ENCODE peak calls at places on chromosome 22, in ten cellular contexts. One of them, this sample, is unnamed.
A peak's percentile ranks its signal among the peaks of the same experiment; 100 is the strongest.

GRCh38 chr22:19041403-19042074 is 80.7 kb downstream of the DGCR2 start:
- DNase-seq in right lobe of liver: peak; percentile 44
- DNase-seq in CD4-positive, CD25-positive, alpha-beta regulatory T cell: no peak
- DNase-seq in Caco-2: no peak
- DNase-seq in CD4-positive, alpha-beta T cell: no peak
- DNase-seq in upper lobe of left lung: peak; percentile 77
- DNase-seq in IMR-90: no peak
- DNase-seq in neuronal stem cell: no peak
- DNase-seq in heart left ventricle: peak; percentile 53
- DNase-seq in AG04450: no peak
- DNase-seq in this sample: no peak

GRCh38 chr22:21000215-21000986 is 1.5 kb downstream of the THAP7 start:
- DNase-seq in neuronal stem cell: no peak
- DNase-seq in upper lobe of left lung: no peak
- DNase-seq in CD4-positive, alpha-beta T cell: no peak
- DNase-seq in Caco-2: no peak
- DNase-seq in IMR-90: no peak
- DNase-seq in AG04450: no peak
- DNase-seq in right lobe of liver: no peak
- DNase-seq in heart left ventricle: no peak
- DNase-seq in CD4-positive, CD25-positive, alpha-beta regulatory T cell: no peak
- DNase-seq in this sample: no peak

GRCh38 chr22:18001040-18001893 is 23.1 kb downstream of the MICAL3 start:
- DNase-seq in neuronal stem cell: peak; percentile 98
- DNase-seq in heart left ventricle: peak; percentile 94
- DNase-seq in IMR-90: peak; percentile 99
- DNase-seq in right lobe of liver: peak; percentile 93
- DNase-seq in CD4-positive, alpha-beta T cell: peak; percentile 12
- DNase-seq in CD4-positive, CD25-positive, alpha-beta regulatory T cell: peak; percentile 46
- DNase-seq in upper lobe of left lung: peak; percentile 96
- DNase-seq in AG04450: peak; percentile 97
- DNase-seq in Caco-2: peak; percentile 91
- DNase-seq in this sample: peak; percentile 38

GRCh38 chr22:29083576-29084566 is 11.0 kb downstream of the KREMEN1 start:
- DNase-seq in AG04450: no peak
- DNase-seq in CD4-positive, alpha-beta T cell: no peak
- DNase-seq in IMR-90: peak; percentile 25
- DNase-seq in neuronal stem cell: no peak
- DNase-seq in Caco-2: no peak
- DNase-seq in right lobe of liver: no peak
- DNase-seq in upper lobe of left lung: no peak
- DNase-seq in CD4-positive, CD25-positive, alpha-beta regulatory T cell: no peak
- DNase-seq in heart left ventricle: no peak
- DNase-seq in this sample: no peak

GRCh38 chr22:17938484-17938924 is 85.9 kb downstream of the MICAL3 start:
- DNase-seq in neuronal stem cell: no peak
- DNase-seq in Caco-2: no peak
- DNase-seq in heart left ventricle: no peak
- DNase-seq in IMR-90: peak; percentile 37
- DNase-seq in upper lobe of left lung: no peak
- DNase-seq in CD4-positive, alpha-beta T cell: no peak
- DNase-seq in AG04450: no peak
- DNase-seq in CD4-positive, CD25-positive, alpha-beta regulatory T cell: no peak
- DNase-seq in right lobe of liver: no peak
- DNase-seq in this sample: no peak

GRCh38 chr22:42688241-42688913 is 32.3 kb downstream of the A4GALT start:
- DNase-seq in CD4-positive, alpha-beta T cell: no peak
- DNase-seq in AG04450: peak; percentile 78
- DNase-seq in CD4-positive, CD25-positive, alpha-beta regulatory T cell: no peak
- DNase-seq in upper lobe of left lung: peak; percentile 65
- DNase-seq in Caco-2: peak; percentile 87
- DNase-seq in IMR-90: peak; percentile 93
- DNase-seq in heart left ventricle: peak; percentile 87
- DNase-seq in neuronal stem cell: peak; percentile 38
- DNase-seq in right lobe of liver: peak; percentile 88
- DNase-seq in this sample: no peak

GRCh38 chr22:45418056-45418769 is 4.7 kb downstream of the RIBC2 start:
- DNase-seq in right lobe of liver: no peak
- DNase-seq in Caco-2: no peak
- DNase-seq in IMR-90: no peak
- DNase-seq in neuronal stem cell: no peak
- DNase-seq in CD4-positive, CD25-positive, alpha-beta regulatory T cell: no peak
- DNase-seq in AG04450: no peak
- DNase-seq in CD4-positive, alpha-beta T cell: no peak
- DNase-seq in heart left ventricle: no peak
- DNase-seq in upper lobe of left lung: no peak
- DNase-seq in this sample: no peak

GRCh38 chr22:36963302-36963701 is 49.9 kb downstream of the CSF2RB start:
- DNase-seq in neuronal stem cell: no peak
- DNase-seq in right lobe of liver: no peak
- DNase-seq in heart left ventricle: no peak
- DNase-seq in Caco-2: no peak
- DNase-seq in upper lobe of left lung: no peak
- DNase-seq in CD4-positive, CD25-positive, alpha-beta regulatory T cell: no peak
- DNase-seq in IMR-90: no peak
- DNase-seq in AG04450: no peak
- DNase-seq in CD4-positive, alpha-beta T cell: no peak
- DNase-seq in this sample: no peak

GRCh38 chr22:23453277-23453676 is 126.8 kb downstream of the IGLL1 start:
- DNase-seq in CD4-positive, CD25-positive, alpha-beta regulatory T cell: no peak
- DNase-seq in heart left ventricle: no peak
- DNase-seq in CD4-positive, alpha-beta T cell: no peak
- DNase-seq in upper lobe of left lung: no peak
- DNase-seq in neuronal stem cell: no peak
- DNase-seq in right lobe of liver: no peak
- DNase-seq in AG04450: no peak
- DNase-seq in IMR-90: no peak
- DNase-seq in Caco-2: no peak
- DNase-seq in this sample: no peak

GRCh38 chr22:38974826-38975175 is 7.3 kb upstream of the APOBEC3B start:
- DNase-seq in neuronal stem cell: no peak
- DNase-seq in IMR-90: no peak
- DNase-seq in upper lobe of left lung: no peak
- DNase-seq in CD4-positive, alpha-beta T cell: no peak
- DNase-seq in right lobe of liver: no peak
- DNase-seq in Caco-2: no peak
- DNase-seq in heart left ventricle: no peak
- DNase-seq in AG04450: no peak
- DNase-seq in CD4-positive, CD25-positive, alpha-beta regulatory T cell: no peak
- DNase-seq in this sample: no peak

GRCh38 chr22:36221799-36222751 is 17.3 kb downstream of the APOL2 start:
- DNase-seq in IMR-90: no peak
- DNase-seq in Caco-2: peak; percentile 68
- DNase-seq in heart left ventricle: no peak
- DNase-seq in right lobe of liver: no peak
- DNase-seq in neuronal stem cell: peak; percentile 17
- DNase-seq in CD4-positive, alpha-beta T cell: no peak
- DNase-seq in AG04450: no peak
- DNase-seq in upper lobe of left lung: no peak
- DNase-seq in CD4-positive, CD25-positive, alpha-beta regulatory T cell: peak; percentile 15
- DNase-seq in this sample: no peak

GRCh38 chr22:20063271-20064139 is 16.5 kb upstream of the DGCR8 start:
- DNase-seq in IMR-90: no peak
- DNase-seq in heart left ventricle: no peak
- DNase-seq in right lobe of liver: no peak
- DNase-seq in CD4-positive, CD25-positive, alpha-beta regulatory T cell: no peak
- DNase-seq in Caco-2: no peak
- DNase-seq in neuronal stem cell: no peak
- DNase-seq in CD4-positive, alpha-beta T cell: no peak
- DNase-seq in AG04450: no peak
- DNase-seq in upper lobe of left lung: no peak
- DNase-seq in this sample: no peak

DNA sequence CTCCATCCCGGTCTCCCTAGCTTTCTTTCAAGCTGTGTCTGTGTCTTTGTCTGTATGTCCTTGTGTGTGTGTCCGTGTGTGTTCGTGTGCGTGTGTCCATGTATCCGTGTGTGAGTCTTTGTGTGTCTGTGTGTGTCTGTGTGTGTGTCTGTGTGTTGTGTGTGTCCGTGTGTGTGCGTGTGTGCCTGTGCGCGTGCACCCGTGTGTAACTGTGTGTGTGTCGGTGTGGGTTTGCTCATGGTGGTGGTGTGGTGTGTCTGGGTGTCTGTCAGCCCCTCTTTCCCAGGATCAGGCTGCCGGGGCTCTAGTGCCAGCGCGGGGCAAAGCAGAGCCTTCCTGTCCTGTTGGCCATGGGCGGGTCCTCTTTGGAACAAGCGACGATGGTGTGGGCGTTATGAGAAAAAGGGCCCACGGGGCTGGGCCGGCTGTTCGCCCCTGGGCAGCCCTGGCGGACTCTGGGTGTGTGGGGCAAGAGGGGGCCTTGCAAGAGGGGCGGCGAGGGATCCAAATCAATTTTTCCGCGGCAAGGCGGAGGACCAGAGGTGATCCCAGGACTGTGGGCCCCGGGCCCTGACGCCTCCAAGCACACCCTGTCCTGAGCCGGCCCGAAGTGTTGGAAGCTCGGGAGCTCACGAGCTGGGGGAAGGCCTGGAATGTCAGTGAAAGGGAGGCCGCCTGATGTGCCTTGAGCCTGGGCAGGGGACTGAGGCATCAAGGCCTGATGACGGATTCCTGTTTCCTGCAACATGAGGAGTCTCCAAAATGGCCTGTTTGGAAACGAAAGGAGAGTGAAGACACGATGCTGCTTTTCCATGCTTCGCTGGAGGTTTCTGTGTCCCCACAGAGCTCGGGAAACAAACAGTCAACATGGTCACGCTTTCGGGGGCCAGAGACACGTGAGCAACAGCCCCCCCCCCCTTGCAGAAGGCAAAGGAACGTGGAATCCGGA is 3929.2 kb upstream of the OR11H1 start:
- DNase-seq in AG04450: no peak
- DNase-seq in CD4-positive, alpha-beta T cell: no peak
- DNase-seq in upper lobe of left lung: peak; percentile 85
- DNase-seq in CD4-positive, CD25-positive, alpha-beta regulatory T cell: no peak
- DNase-seq in heart left ventricle: no peak
- DNase-seq in IMR-90: no peak
- DNase-seq in Caco-2: no peak
- DNase-seq in neuronal stem cell: no peak
- DNase-seq in right lobe of liver: no peak
- DNase-seq in this sample: no peak
- H3K9me3 ChIP-seq in AG04450: peaks cover 51% of the 10 kb centered on the region
- H3K9me3 ChIP-seq in CD4-positive, alpha-beta T cell: peaks cover 7% of the 10 kb centered on the region
- H3K9me3 ChIP-seq in upper lobe of left lung: no peaks in the 10 kb centered on the region
- H3K9me3 ChIP-seq in CD4-positive, CD25-positive, alpha-beta regulatory T cell: peaks cover 33% of the 10 kb centered on the region
- H3K9me3 ChIP-seq in heart left ventricle: peaks cover 47% of the 10 kb centered on the region
- H3K9me3 ChIP-seq in IMR-90: peaks cover 32% of the 10 kb centered on the region
- H3K9me3 ChIP-seq in Caco-2: no peaks in the 10 kb centered on the region
- H3K9me3 ChIP-seq in neuronal stem cell: no peaks in the 10 kb centered on the region
- H3K9me3 ChIP-seq in right lobe of liver: no peaks in the 10 kb centered on the region
- H3K9me3 ChIP-seq in this sample: no peaks in the 10 kb centered on the region

DNA sequence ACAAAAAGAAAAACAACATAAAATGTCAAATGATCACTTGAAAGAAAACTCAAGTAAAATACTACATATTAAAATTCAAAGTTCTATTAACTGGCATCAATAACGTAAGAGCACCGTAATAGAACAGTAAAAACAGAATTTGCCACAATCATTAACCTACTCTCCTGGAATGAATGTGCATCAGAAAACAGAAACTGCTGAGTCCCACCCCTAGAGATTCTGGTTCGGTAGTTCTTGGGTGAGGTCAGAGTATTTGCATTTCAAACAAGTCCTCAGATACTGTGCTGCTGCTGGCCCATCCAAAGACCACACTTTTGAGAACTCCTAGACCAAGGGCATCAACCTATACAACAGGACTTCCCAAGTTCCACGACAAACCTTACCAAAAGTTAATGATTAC is 23.5 kb downstream of the PITPNB start:
- DNase-seq in upper lobe of left lung: no peak
- DNase-seq in neuronal stem cell: no peak
- DNase-seq in Caco-2: no peak
- DNase-seq in AG04450: no peak
- DNase-seq in IMR-90: no peak
- DNase-seq in heart left ventricle: no peak
- DNase-seq in CD4-positive, CD25-positive, alpha-beta regulatory T cell: no peak
- DNase-seq in right lobe of liver: no peak
- DNase-seq in CD4-positive, alpha-beta T cell: no peak
- DNase-seq in this sample: no peak
- H3K9me3 ChIP-seq in upper lobe of left lung: no peaks in the 10 kb centered on the region
- H3K9me3 ChIP-seq in neuronal stem cell: no peaks in the 10 kb centered on the region
- H3K9me3 ChIP-seq in Caco-2: no peaks in the 10 kb centered on the region
- H3K9me3 ChIP-seq in AG04450: no peaks in the 10 kb centered on the region
- H3K9me3 ChIP-seq in IMR-90: no peaks in the 10 kb centered on the region
- H3K9me3 ChIP-seq in heart left ventricle: no peaks in the 10 kb centered on the region
- H3K9me3 ChIP-seq in CD4-positive, CD25-positive, alpha-beta regulatory T cell: no peaks in the 10 kb centered on the region
- H3K9me3 ChIP-seq in right lobe of liver: no peaks in the 10 kb centered on the region
- H3K9me3 ChIP-seq in CD4-positive, alpha-beta T cell: no peaks in the 10 kb centered on the region
- H3K9me3 ChIP-seq in this sample: no peaks in the 10 kb centered on the region

DNA sequence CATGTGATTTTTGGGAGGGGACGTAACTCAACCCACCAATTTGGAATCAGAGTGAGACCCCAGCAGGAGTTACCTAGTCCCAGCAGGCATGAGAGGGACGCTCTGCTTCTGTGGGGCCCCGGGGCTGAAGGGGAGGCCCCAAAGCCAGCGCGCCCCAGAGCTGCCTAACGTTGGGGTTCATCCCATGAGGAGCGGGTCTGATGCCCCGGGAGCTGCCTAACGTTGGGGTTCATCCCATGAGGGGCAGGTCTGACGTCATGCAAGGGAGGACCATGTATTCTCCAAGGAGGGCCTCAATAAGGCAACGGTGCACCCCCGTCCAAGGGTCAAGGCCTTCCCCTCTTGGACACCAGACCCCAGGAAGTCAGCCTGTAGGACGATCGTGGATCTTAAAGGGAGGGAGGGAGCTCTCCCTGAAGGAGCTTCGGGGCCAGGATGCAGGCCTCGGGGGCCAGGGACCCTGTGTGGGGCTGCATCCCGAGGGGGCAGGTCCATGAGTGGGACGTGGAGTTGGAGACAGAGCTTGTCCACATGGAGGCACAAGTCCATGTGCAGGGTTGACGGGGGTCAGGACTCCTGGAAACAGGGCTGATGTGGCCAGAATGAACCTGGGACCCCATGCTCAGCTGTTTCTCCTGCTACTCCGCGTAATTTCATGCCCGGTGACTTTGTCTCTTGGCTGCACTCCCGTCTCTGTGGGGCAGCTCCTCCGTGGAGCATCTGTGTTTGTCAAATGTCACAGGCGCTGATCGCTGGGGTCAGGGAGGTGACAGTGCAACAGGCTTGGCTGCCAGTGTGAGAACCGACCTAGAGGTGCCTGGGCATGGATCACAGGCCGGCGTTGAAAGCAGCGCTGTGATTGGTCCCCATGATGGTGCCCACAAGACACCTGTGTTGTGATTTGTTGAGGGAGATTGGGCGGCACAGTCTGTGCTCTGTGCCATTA is 1029.1 kb downstream of the BRD1 start:
- DNase-seq in upper lobe of left lung: no peak
- DNase-seq in heart left ventricle: no peak
- DNase-seq in CD4-positive, alpha-beta T cell: no peak
- DNase-seq in IMR-90: no peak
- DNase-seq in Caco-2: no peak
- DNase-seq in AG04450: no peak
- DNase-seq in right lobe of liver: no peak
- DNase-seq in CD4-positive, CD25-positive, alpha-beta regulatory T cell: no peak
- DNase-seq in neuronal stem cell: no peak
- DNase-seq in this sample: no peak
- H3K9me3 ChIP-seq in upper lobe of left lung: no peaks in the 10 kb centered on the region
- H3K9me3 ChIP-seq in heart left ventricle: no peaks in the 10 kb centered on the region
- H3K9me3 ChIP-seq in CD4-positive, alpha-beta T cell: no peaks in the 10 kb centered on the region
- H3K9me3 ChIP-seq in IMR-90: peaks cover 66% of the 10 kb centered on the region
- H3K9me3 ChIP-seq in Caco-2: no peaks in the 10 kb centered on the region
- H3K9me3 ChIP-seq in AG04450: peaks cover 90% of the 10 kb centered on the region
- H3K9me3 ChIP-seq in right lobe of liver: no peaks in the 10 kb centered on the region
- H3K9me3 ChIP-seq in CD4-positive, CD25-positive, alpha-beta regulatory T cell: no peaks in the 10 kb centered on the region
- H3K9me3 ChIP-seq in neuronal stem cell: no peaks in the 10 kb centered on the region
- H3K9me3 ChIP-seq in this sample: no peaks in the 10 kb centered on the region

GRCh38 chr22:34986461-34986977 is 79.4 kb upstream of the ISX start:
- DNase-seq in heart left ventricle: no peak
- DNase-seq in upper lobe of left lung: no peak
- DNase-seq in IMR-90: no peak
- DNase-seq in neuronal stem cell: no peak
- DNase-seq in CD4-positive, alpha-beta T cell: no peak
- DNase-seq in AG04450: no peak
- DNase-seq in Caco-2: no peak
- DNase-seq in right lobe of liver: no peak
- DNase-seq in CD4-positive, CD25-positive, alpha-beta regulatory T cell: no peak
- DNase-seq in this sample: no peak
- H3K9me3 ChIP-seq in heart left ventricle: peaks cover 20% of the 10 kb centered on the region
- H3K9me3 ChIP-seq in upper lobe of left lung: peaks cover 10% of the 10 kb centered on the region
- H3K9me3 ChIP-seq in IMR-90: peaks cover 34% of the 10 kb centered on the region
- H3K9me3 ChIP-seq in neuronal stem cell: no peaks in the 10 kb centered on the region
- H3K9me3 ChIP-seq in CD4-positive, alpha-beta T cell: peaks cover 12% of the 10 kb centered on the region
- H3K9me3 ChIP-seq in AG04450: peaks cover 26% of the 10 kb centered on the region
- H3K9me3 ChIP-seq in Caco-2: peaks cover 9% of the 10 kb centered on the region
- H3K9me3 ChIP-seq in right lobe of liver: no peaks in the 10 kb centered on the region
- H3K9me3 ChIP-seq in CD4-positive, CD25-positive, alpha-beta regulatory T cell: peaks cover 17% of the 10 kb centered on the region
- H3K9me3 ChIP-seq in this sample: no peaks in the 10 kb centered on the region